ENCODE peak calls at places on chromosomes 13 and 19, in six cellular contexts. T is left lung, J is mesenchymal stem cell, C is esophagus squamous epithelium, I is upper lobe of left lung, V is Peyer's patch. L is an unnamed sample.
A peak's percentile ranks its signal among the peaks of the same experiment; 100 is the strongest.

GRCh38 chr19:35290381-35291135 is 1.4 kb upstream of the MAG start:
- DNase-seq in J (no peak), V (no peak), T (no peak), I (no peak), C (no peak), L (no peak)

GRCh38 chr19:17948967-17949930 is 16.4 kb downstream of the CCDC124 start:
- DNase-seq in I (peak; percentile 57), V (no peak), T (no peak), C (no peak), J (peak; percentile 14), L (no peak)

GRCh38 chr13:52454459-52454824 is 836 bp upstream of the CKAP2 start:
- DNase-seq in J (peak; percentile 6), C (no peak), T (no peak), I (no peak), V (peak; percentile 69), L (no peak)

GRCh38 chr19:32691952-32692726 is 518 bp downstream of the NUDT19 start:
- DNase-seq in J (peak; percentile 75), V (peak; percentile 74), C (peak; percentile 27), T (peak; percentile 94), I (peak; percentile 92), L (peak; percentile 88)

GRCh38 chr19:46407891-46408426 is 5.4 kb downstream of the CCDC8 start:
- DNase-seq in I (no peak), J (no peak), V (no peak), C (no peak), T (peak; percentile 31), L (no peak)

GRCh38 chr13:109821038-109821545 is 34.7 kb upstream of the IRS2 start:
- DNase-seq in V (no peak), T (no peak), J (no peak), C (no peak), I (no peak), L (no peak)

GRCh38 chr19:52270266-52270885 is 989 bp downstream of the ZNF766 start:
- DNase-seq in I (no peak), V (no peak), J (no peak), T (no peak), C (no peak), L (no peak)

GRCh38 chr19:7637374-7638256 is 705 bp downstream of the STXBP2 start:
- DNase-seq in J (peak; percentile 16), V (peak; percentile 74), I (peak; percentile 85), C (no peak), T (peak; percentile 95), L (peak; percentile 73)

GRCh38 chr19:4343056-4343844 is at the start of gene MPND:
- DNase-seq in J (peak; percentile 84), T (peak; percentile 99), I (peak; percentile 99), C (peak; percentile 63), V (peak; percentile 97), L (peak; percentile 95)

GRCh38 chr13:94712812-94713555 is 639 bp upstream of the SOX21 start:
- DNase-seq in V (no peak), C (no peak), J (peak; percentile 56), T (peak; percentile 76), I (peak; percentile 86), L (no peak)

GRCh38 chr13:112728375-112729126 is 38.7 kb downstream of the ATP11A start:
- DNase-seq in I (peak; percentile 54), J (no peak), C (no peak), T (no peak), V (peak; percentile 35), L (no peak)

GRCh38 chr19:29851769-29852521 is 40.2 kb downstream of the CCNE1 start:
- DNase-seq in J (no peak), V (no peak), T (no peak), I (no peak), C (no peak), L (peak; percentile 4)

GRCh38 chr19:10424011-10424637 is 3.8 kb downstream of the PDE4A start:
- DNase-seq in I (peak; percentile 96), J (peak; percentile 78), T (peak; percentile 96), C (no peak), V (peak; percentile 88), L (peak; percentile 94)

GRCh38 chr13:109389892-109390345 is 396.5 kb downstream of the IRS2 start:
- DNase-seq in J (peak; percentile 70), T (no peak), V (no peak), I (no peak), C (no peak), L (no peak)

GRCh38 chr13:94369862-94370491 is 109.5 kb downstream of the DCT start:
- DNase-seq in C (no peak), T (no peak), I (no peak), V (no peak), J (peak; percentile 45), L (no peak)

GRCh38 chr13:111183959-111184684 is 69.0 kb downstream of the ARHGEF7 start:
- DNase-seq in C (no peak), I (no peak), V (no peak), J (no peak), T (no peak), L (peak; percentile 63)

GRCh38 chr19:4547303-4548237 is 7.7 kb upstream of the LRG1 start:
- DNase-seq in C (no peak), J (no peak), T (no peak), V (no peak), I (peak; percentile 77), L (no peak)

GRCh38 chr13:110036060-110036459 is 249.7 kb upstream of the IRS2 start:
- DNase-seq in V (no peak), J (no peak), T (no peak), I (no peak), C (no peak), L (no peak)

GRCh38 chr13:112849500-112849899 is 119.5 kb upstream of the MCF2L start:
- DNase-seq in C (no peak), I (no peak), J (no peak), V (peak; percentile 43), T (no peak), L (peak; percentile 24)

GRCh38 chr13:23743269-23743668 is 145.9 kb downstream of the MIPEP start:
- DNase-seq in J (no peak), V (no peak), T (no peak), I (no peak), C (no peak), L (no peak)

GRCh38 chr13:46866150-46866549 is 30.7 kb downstream of the HTR2A start:
- DNase-seq in J (peak; percentile 96), V (peak; percentile 48), T (peak; percentile 77), I (no peak), C (peak; percentile 1), L (no peak)

GRCh38 chr13:57003682-57004081 is 137.0 kb upstream of the PRR20A start:
- DNase-seq in I (no peak), V (no peak), J (no peak), T (no peak), C (no peak), L (no peak)

GRCh38 chr19:44687898-44688297 is 11.1 kb upstream of the CEACAM16 start:
- DNase-seq in V (no peak), I (no peak), T (no peak), J (no peak), C (no peak), L (no peak)

GRCh38 chr19:44686896-44687295 is 12.1 kb upstream of the CEACAM16 start:
- DNase-seq in J (no peak), T (peak; percentile 2), I (no peak), C (no peak), V (no peak), L (no peak)

GRCh38 chr19:44689290-44690130 is 9.4 kb upstream of the CEACAM16 start:
- DNase-seq in T (peak; percentile 92), I (peak; percentile 61), V (peak; percentile 88), C (no peak), J (peak; percentile 66), L (peak; percentile 92)

GRCh38 chr19:44692379-44692721 is 6.6 kb upstream of the CEACAM16 start:
- DNase-seq in V (no peak), C (no peak), T (no peak), I (no peak), J (no peak), L (no peak)

GRCh38 chr19:44690131-44690440 is 8.9 kb upstream of the CEACAM16 start:
- DNase-seq in I (no peak), C (no peak), T (no peak), V (no peak), J (no peak), L (no peak)
- H3K4me1 ChIP-seq in I (peaks cover 53% of the 10 kb centered on the region), C (peaks cover 21% of the 10 kb centered on the region), T (peaks cover 85% of the 10 kb centered on the region), V (peaks cover 10% of the 10 kb centered on the region), J (peaks cover 15% of the 10 kb centered on the region), L (no peaks in the 10 kb centered on the region)

GRCh38 chr19:3279306-3279705 is 54.8 kb downstream of the CELF5 start:
- DNase-seq in J (no peak), I (no peak), C (no peak), T (no peak), V (no peak), L (no peak)

GRCh38 chr19:3278294-3278693 is 53.8 kb downstream of the CELF5 start:
- DNase-seq in I (no peak), C (no peak), V (no peak), T (no peak), J (no peak), L (no peak)

GRCh38 chr19:3278749-3279148 is 54.3 kb downstream of the CELF5 start:
- DNase-seq in V (no peak), T (no peak), C (no peak), J (no peak), I (no peak), L (no peak)

GRCh38 chr19:3276341-3276799 is 51.9 kb downstream of the CELF5 start:
- DNase-seq in C (no peak), T (no peak), J (no peak), I (peak; percentile 87), V (peak; percentile 56), L (no peak)

GRCh38 chr19:3277649-3278048 is 53.2 kb downstream of the CELF5 start:
- DNase-seq in J (no peak), V (no peak), I (no peak), C (no peak), T (no peak), L (no peak)
- H3K4me3 ChIP-seq in J (no peak overlapping the region), V (no peak overlapping the region), I (no peak overlapping the region), C (no peak overlapping the region), T (no peak overlapping the region), L (no peak overlapping the region)

DNA sequence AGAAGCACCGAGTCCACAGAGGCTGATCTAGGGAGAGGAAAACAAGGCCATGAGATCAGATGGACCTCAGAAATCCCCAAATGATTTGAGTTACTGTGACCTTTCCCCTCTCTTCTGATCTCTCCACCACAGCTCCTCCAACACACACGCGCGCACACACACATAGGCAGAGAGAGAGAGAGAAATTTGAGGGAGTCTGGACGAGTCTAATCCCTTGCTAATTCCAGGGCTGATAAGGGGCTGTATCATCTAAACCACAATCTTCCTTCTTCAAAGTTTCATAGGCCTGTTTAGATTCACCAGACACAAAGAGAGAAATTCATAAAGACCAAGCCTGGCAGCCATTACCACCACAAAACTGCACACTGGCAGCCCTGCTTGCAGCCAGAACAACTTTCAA is 8.6 kb downstream of the ZFP82 start:
- DNase-seq in J (no peak), V (no peak), C (no peak), T (no peak), I (no peak), L (no peak)
- H3K27ac ChIP-seq in J (no peak overlapping the region), V (no peak overlapping the region), C (no peak overlapping the region), T (no peak overlapping the region), I (no peak overlapping the region), L (no peak overlapping the region)

DNA sequence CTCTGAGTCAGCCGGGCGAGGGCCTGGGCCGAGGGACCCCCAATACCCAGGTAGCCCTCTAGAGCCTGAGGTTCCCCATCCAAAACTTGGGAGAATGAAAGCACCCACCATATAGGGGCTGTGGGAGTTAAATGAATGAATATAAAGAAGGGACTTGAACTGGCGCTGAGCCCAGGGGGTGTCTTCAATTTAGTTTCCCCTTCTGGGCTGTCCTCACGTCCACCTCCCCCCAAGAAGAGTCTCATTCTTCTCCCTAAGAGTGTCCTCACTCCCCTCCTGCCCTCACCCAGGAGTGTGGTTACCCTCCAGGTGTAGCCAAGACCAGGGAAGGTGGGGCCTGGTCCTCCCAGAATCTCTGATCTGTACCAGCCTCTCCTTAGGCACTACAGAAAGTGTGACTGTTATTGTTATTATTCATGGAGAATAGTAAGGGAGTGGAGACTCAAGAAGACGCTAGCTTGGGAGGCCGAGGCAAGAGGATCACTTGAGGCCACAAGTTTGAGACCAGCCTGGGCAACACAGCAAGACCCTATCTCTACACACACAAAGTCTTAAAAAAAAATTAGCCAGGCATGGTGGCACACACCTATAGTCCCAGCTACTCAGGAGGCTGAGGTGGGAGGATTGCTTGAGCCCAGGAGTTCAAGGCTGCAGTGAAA is 2.7 kb downstream of the CD79A start:
- DNase-seq in C (no peak), T (no peak), V (no peak), J (no peak), I (no peak), L (no peak)
- H3K4me1 ChIP-seq in C (peaks cover 10% of the 10 kb centered on the region), T (peaks cover 52% of the 10 kb centered on the region), V (no peaks in the 10 kb centered on the region), J (peaks cover 4% of the 10 kb centered on the region), I (peaks cover 11% of the 10 kb centered on the region), L (no peaks in the 10 kb centered on the region)

L was measured in aorta.